ENCODE peak calls at places on chromosomes 7 and 10, in seven cellular contexts. K, J, I, C, A, Q and Y are unnamed samples. For H3K27me3, the result is how much of the 10 kb centered on the place peaks cover.

GRCh38 chr10:43576062-43576461 is 1.6 kb upstream of the ZNF239 start:
- DNase-seq in C (no peak), I (no peak), K (no peak), A (no peak), J (no peak), Q (no peak), Y (no peak)

GRCh38 chr7:107528461-107528860 is 35.3 kb downstream of the COG5 start:
- DNase-seq in A (no peak), J (peak), C (no peak), I (no peak), Q (no peak), K (no peak), Y (no peak)

GRCh38 chr10:70694410-70695179 is 22.3 kb downstream of the ADAMTS14 start:
- DNase-seq in Q (no peak), J (peak), C (no peak), A (no peak), I (no peak), K (no peak), Y (no peak)

GRCh38 chr10:71694567-71694968 is 25.0 kb downstream of the C10orf105 start:
- DNase-seq in A (no peak), I (no peak), K (no peak), J (no peak), C (peak), Q (no peak), Y (no peak)

GRCh38 chr7:102424787-102425218 is 8.6 kb upstream of the ORAI2 start:
- DNase-seq in A (no peak), J (no peak), I (no peak), Q (no peak), C (no peak), K (no peak), Y (no peak)

GRCh38 chr7:90596745-90597526 is 815 bp downstream of the CDK14 start:
- DNase-seq in Q (peak), C (no peak), J (peak), I (no peak), K (no peak), A (no peak), Y (no peak)

GRCh38 chr7:114759347-114760062 is 162.4 kb upstream of the MDFIC start:
- DNase-seq in J (peak), K (no peak), I (no peak), Q (no peak), C (no peak), A (no peak), Y (no peak)

GRCh38 chr7:110157631-110158362 is 933.1 kb upstream of the LRRN3 start:
- DNase-seq in J (no peak), A (no peak), I (no peak), K (no peak), Q (no peak), C (no peak), Y (no peak)

GRCh38 chr10:46528675-46529615 is 27.5 kb downstream of the GPRIN2 start:
- DNase-seq in J (no peak), A (no peak), C (no peak), I (no peak), K (peak), Q (peak), Y (no peak)

GRCh38 chr10:104331208-104331838 is 6.9 kb downstream of the ITPRIP start:
- DNase-seq in I (no peak), A (no peak), C (no peak), Q (no peak), K (no peak), J (peak), Y (peak)

GRCh38 chr10:121596668-121597503 is 1.4 kb downstream of the FGFR2 start:
- DNase-seq in K (peak), J (peak), Q (no peak), C (no peak), A (peak), I (peak), Y (peak)

DNA sequence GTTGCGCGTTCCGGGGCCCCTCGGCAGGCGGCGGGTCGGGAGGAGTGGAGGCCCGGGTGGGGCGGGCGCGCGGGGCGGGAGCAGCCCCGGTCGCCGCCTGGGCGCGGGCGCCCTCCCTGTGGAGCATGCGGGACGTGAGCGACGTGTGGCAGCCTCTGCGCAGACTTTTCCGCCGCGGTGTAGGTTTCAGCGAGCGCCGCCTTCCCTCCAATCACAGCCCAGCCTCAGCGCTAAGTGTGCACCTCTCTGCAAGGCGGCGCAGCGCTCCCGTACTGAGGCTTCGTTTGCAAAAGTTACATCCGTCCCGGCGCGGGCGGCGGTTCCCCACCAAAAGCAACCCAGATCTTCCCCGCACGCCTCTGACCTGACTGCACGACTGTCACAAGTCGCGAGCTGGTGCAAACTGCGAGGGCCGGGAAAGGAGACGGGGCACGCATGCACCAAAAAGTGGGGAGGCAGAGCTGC is 1.2 kb upstream of the PFKFB3 start:
- DNase-seq in I (no peak), C (peak), K (peak), Q (peak), A (peak), J (peak), Y (peak)
- H3K27me3 ChIP-seq in I (under half), C (under half), K (under half), Q (under half), A (under half), J (under half), Y (under half)

DNA sequence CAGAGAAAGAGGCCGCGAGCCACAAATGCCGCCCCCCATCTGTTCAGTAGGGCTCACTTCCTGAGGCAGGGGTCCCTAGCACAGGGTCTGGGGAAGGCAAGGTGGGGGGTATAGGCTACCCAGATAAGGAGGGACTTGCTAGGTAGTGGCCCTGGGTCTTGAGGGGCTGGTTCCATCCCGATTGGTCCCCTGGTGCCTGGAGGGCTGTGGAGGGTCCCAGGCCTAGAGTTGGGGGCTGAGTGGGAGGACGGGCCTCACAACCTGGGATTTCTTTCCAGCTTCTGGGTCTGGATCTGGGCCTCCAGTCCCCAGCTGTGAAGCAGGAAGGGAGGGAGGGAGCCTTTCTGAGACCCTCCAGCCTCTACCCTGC is 75.1 kb upstream of the EN2 start:
- DNase-seq in I (no peak), K (no peak), C (no peak), Q (no peak), J (no peak), A (no peak), Y (no peak)
- H3K27me3 ChIP-seq in I (half or more), K (under half), C (half or more), Q (half or more), J (half or more), A (half or more), Y (under half)

GRCh38 chr7:21154592-21154991 is 273.3 kb upstream of the SP4 start:
- DNase-seq in I (no peak), K (no peak), C (no peak), Q (no peak), J (no peak), A (no peak), Y (no peak)
- H3K27me3 ChIP-seq in I (under half), K (under half), C (under half), Q (under half), J (under half), A (under half), Y (under half)

GRCh38 chr10:112913255-112913654 is 36.8 kb upstream of the TCF7L2 start:
- DNase-seq in I (no peak), A (no peak), K (no peak), Q (no peak), J (no peak), C (no peak), Y (no peak)

GRCh38 chr10:112914288-112914952 is 35.6 kb upstream of the TCF7L2 start:
- DNase-seq in K (no peak), A (no peak), Q (no peak), I (no peak), J (no peak), C (no peak), Y (no peak)

GRCh38 chr10:112917676-112918075 is 32.4 kb upstream of the TCF7L2 start:
- DNase-seq in C (no peak), I (no peak), Q (no peak), K (no peak), J (no peak), A (no peak), Y (no peak)

GRCh38 chr10:112913661-112914287 is 36.3 kb upstream of the TCF7L2 start:
- DNase-seq in C (no peak), J (no peak), Q (no peak), K (no peak), I (no peak), A (no peak), Y (no peak)

DNA sequence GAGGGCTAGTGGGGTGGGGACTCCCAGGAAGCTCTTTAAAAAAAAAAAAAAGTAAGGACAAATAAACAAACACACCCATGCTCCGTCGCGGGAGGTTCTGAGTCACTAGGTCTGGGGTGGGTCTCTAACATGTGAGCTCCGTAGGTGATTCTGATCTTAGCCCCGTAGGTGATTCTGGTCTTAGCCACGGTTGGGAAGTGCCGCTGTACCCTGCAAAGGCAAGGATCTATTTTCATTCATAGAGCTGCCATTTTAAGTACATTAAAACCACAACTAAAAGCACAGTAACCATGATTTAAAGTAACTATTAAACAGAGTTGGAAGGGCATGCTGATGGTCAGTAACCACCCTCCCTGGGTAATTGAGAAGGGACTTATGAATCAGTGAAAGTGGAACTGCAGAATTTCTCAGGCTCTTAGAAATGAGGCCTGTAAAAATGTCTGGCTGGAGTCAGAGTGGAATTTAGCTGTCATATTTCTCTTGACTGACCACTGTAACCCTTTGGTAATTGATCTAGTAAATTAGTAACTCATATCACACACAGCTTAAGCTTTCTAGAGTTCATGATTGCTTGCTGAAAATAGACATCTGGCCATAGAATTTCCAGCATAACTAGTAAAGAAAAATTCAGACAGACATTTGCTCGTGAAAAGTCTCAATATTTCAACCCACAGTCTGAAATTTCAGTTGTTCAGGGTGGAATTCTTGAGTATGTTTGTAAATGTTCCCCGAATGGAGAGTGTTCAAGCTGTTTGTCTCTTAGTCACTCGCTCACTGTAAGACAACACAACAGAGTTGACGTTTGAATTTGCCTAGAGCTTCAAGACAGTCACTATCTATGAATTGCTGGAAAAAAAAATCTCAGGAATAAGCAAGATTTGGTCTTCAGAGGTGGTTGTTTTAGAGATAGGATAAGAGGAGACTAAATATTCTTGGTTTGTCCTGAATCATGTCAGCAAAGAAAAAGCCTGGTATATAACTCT is 34.2 kb upstream of the TCF7L2 start:
- DNase-seq in Q (no peak), J (no peak), A (no peak), I (peak), K (peak), C (no peak), Y (peak)
- H3K27me3 ChIP-seq in Q (under half), J (under half), A (under half), I (under half), K (under half), C (under half), Y (under half)

GRCh38 chr10:11382187-11382586 is 229.3 kb downstream of the USP6NL start:
- DNase-seq in K (no peak), J (no peak), Q (no peak), C (no peak), I (no peak), A (no peak), Y (no peak)
- H3K27me3 ChIP-seq in K (under half), J (under half), Q (under half), C (under half), I (under half), A (under half), Y (under half)